ENCODE peak calls at places on chromosome 16, in four cellular contexts. One of them, this sample, is unnamed.

GRCh38 chr16:8374586-8374985 is 215.7 kb downstream of the TMEM114 start:
- DNase-seq in AG09309: no peak
- DNase-seq in HS-5: no peak
- DNase-seq in brain microvascular endothelial cell: no peak
- DNase-seq in this sample: no peak

GRCh38 chr16:79599837-79600635 is 501 bp downstream of the MAF start:
- DNase-seq in brain microvascular endothelial cell: no peak
- DNase-seq in AG09309: no peak
- DNase-seq in HS-5: no peak
- DNase-seq in this sample: no peak

GRCh38 chr16:89144681-89145080 is 26.9 kb upstream of the CDH15 start:
- DNase-seq in brain microvascular endothelial cell: no peak
- DNase-seq in AG09309: no peak
- DNase-seq in HS-5: no peak
- DNase-seq in this sample: no peak

GRCh38 chr16:7086842-7087616 is 245.6 kb upstream of the RBFOX1 start:
- DNase-seq in HS-5: no peak
- DNase-seq in AG09309: no peak
- DNase-seq in brain microvascular endothelial cell: no peak
- DNase-seq in this sample: no peak

GRCh38 chr16:67555795-67556212 is 6.5 kb upstream of the CTCF start:
- DNase-seq in AG09309: no peak
- DNase-seq in HS-5: peak; percentile 71
- DNase-seq in brain microvascular endothelial cell: peak; percentile 36
- DNase-seq in this sample: no peak

GRCh38 chr16:46918905-46919792 is 35.0 kb downstream of the GPT2 start:
- DNase-seq in HS-5: no peak
- DNase-seq in AG09309: no peak
- DNase-seq in brain microvascular endothelial cell: no peak
- DNase-seq in this sample: no peak

GRCh38 chr16:10981697-10982216 is 37.4 kb downstream of the CLEC16A start:
- DNase-seq in AG09309: no peak
- DNase-seq in HS-5: no peak
- DNase-seq in brain microvascular endothelial cell: no peak
- DNase-seq in this sample: no peak

GRCh38 chr16:1194665-1195392 is 30.2 kb downstream of the TPSG1 start:
- DNase-seq in HS-5: no peak
- DNase-seq in AG09309: no peak
- DNase-seq in brain microvascular endothelial cell: no peak
- DNase-seq in this sample: no peak

GRCh38 chr16:81523387-81524115 is 78.9 kb downstream of the CMIP start:
- DNase-seq in brain microvascular endothelial cell: peak; percentile 72
- DNase-seq in HS-5: peak; percentile 25
- DNase-seq in AG09309: peak; percentile 18
- DNase-seq in this sample: peak; percentile 63

GRCh38 chr16:81616321-81617020 is 162.6 kb upstream of the PLCG2 start:
- DNase-seq in brain microvascular endothelial cell: peak; percentile 66
- DNase-seq in HS-5: no peak
- DNase-seq in AG09309: no peak
- DNase-seq in this sample: no peak

GRCh38 chr16:80274576-80275191 is 266.1 kb upstream of the DYNLRB2 start:
- DNase-seq in brain microvascular endothelial cell: peak; percentile 79
- DNase-seq in AG09309: peak; percentile 53
- DNase-seq in HS-5: no peak
- DNase-seq in this sample: peak; percentile 31

This sample was measured in HS-27A.